ENCODE peak calls at places on chromosomes 2 and 18, in nine cellular contexts. One of them, this sample, is unnamed.

GRCh38 chr18:35577045-35577848 is 4.3 kb upstream of the GALNT1 start:
- DNase-seq in NCI-H1694 treated with DMSO at 0.1 percent for 48 hours: no peak
- DNase-seq in mesothelial cell of epicardium: no peak
- DNase-seq in activated CD8-positive, alpha-beta memory T cell treated with anti-CD3 and anti-CD28 coated beads, Interleukin-2, amount 10 ng/mL, durations not matched to agents 7 days and 5 days: peak
- DNase-seq in left lung: no peak
- DNase-seq in RWPE2: no peak
- DNase-seq in activated CD4-positive, alpha-beta T cell treated with anti-CD3 and anti-CD28 coated beads for 24 hours: no peak
- DNase-seq in posterior cingulate gyrus: no peak
- DNase-seq in RPMI8226: no peak
- DNase-seq in this sample: no peak

GRCh38 chr2:13654416-13654815 is 937.7 kb downstream of the TRIB2 start:
- DNase-seq in NCI-H1694 treated with DMSO at 0.1 percent for 48 hours: no peak
- DNase-seq in mesothelial cell of epicardium: no peak
- DNase-seq in activated CD8-positive, alpha-beta memory T cell treated with anti-CD3 and anti-CD28 coated beads, Interleukin-2, amount 10 ng/mL, durations not matched to agents 7 days and 5 days: no peak
- DNase-seq in left lung: no peak
- DNase-seq in RWPE2: no peak
- DNase-seq in activated CD4-positive, alpha-beta T cell treated with anti-CD3 and anti-CD28 coated beads for 24 hours: no peak
- DNase-seq in posterior cingulate gyrus: no peak
- DNase-seq in RPMI8226: no peak
- DNase-seq in this sample: no peak

GRCh38 chr2:151120016-151120415 is 141.6 kb downstream of the RBM43 start:
- DNase-seq in NCI-H1694 treated with DMSO at 0.1 percent for 48 hours: peak
- DNase-seq in mesothelial cell of epicardium: no peak
- DNase-seq in activated CD8-positive, alpha-beta memory T cell treated with anti-CD3 and anti-CD28 coated beads, Interleukin-2, amount 10 ng/mL, durations not matched to agents 7 days and 5 days: no peak
- DNase-seq in left lung: no peak
- DNase-seq in RWPE2: no peak
- DNase-seq in activated CD4-positive, alpha-beta T cell treated with anti-CD3 and anti-CD28 coated beads for 24 hours: no peak
- DNase-seq in posterior cingulate gyrus: no peak
- DNase-seq in RPMI8226: no peak
- DNase-seq in this sample: no peak

GRCh38 chr2:152097291-152098032 is 1.4 kb downstream of the CACNB4 start:
- DNase-seq in NCI-H1694 treated with DMSO at 0.1 percent for 48 hours: no peak
- DNase-seq in mesothelial cell of epicardium: no peak
- DNase-seq in activated CD8-positive, alpha-beta memory T cell treated with anti-CD3 and anti-CD28 coated beads, Interleukin-2, amount 10 ng/mL, durations not matched to agents 7 days and 5 days: no peak
- DNase-seq in left lung: no peak
- DNase-seq in RWPE2: no peak
- DNase-seq in activated CD4-positive, alpha-beta T cell treated with anti-CD3 and anti-CD28 coated beads for 24 hours: no peak
- DNase-seq in posterior cingulate gyrus: no peak
- DNase-seq in RPMI8226: no peak
- DNase-seq in this sample: no peak

GRCh38 chr2:197251576-197251975 is 59.0 kb downstream of the ANKRD44 start:
- DNase-seq in NCI-H1694 treated with DMSO at 0.1 percent for 48 hours: no peak
- DNase-seq in mesothelial cell of epicardium: no peak
- DNase-seq in activated CD8-positive, alpha-beta memory T cell treated with anti-CD3 and anti-CD28 coated beads, Interleukin-2, amount 10 ng/mL, durations not matched to agents 7 days and 5 days: no peak
- DNase-seq in left lung: no peak
- DNase-seq in RWPE2: no peak
- DNase-seq in activated CD4-positive, alpha-beta T cell treated with anti-CD3 and anti-CD28 coated beads for 24 hours: no peak
- DNase-seq in posterior cingulate gyrus: no peak
- DNase-seq in RPMI8226: no peak
- DNase-seq in this sample: no peak

GRCh38 chr18:12520442-12520992 is 112.8 kb downstream of the PRELID3A start:
- DNase-seq in NCI-H1694 treated with DMSO at 0.1 percent for 48 hours: peak
- DNase-seq in mesothelial cell of epicardium: no peak
- DNase-seq in activated CD8-positive, alpha-beta memory T cell treated with anti-CD3 and anti-CD28 coated beads, Interleukin-2, amount 10 ng/mL, durations not matched to agents 7 days and 5 days: no peak
- DNase-seq in left lung: no peak
- DNase-seq in RWPE2: no peak
- DNase-seq in activated CD4-positive, alpha-beta T cell treated with anti-CD3 and anti-CD28 coated beads for 24 hours: no peak
- DNase-seq in posterior cingulate gyrus: no peak
- DNase-seq in RPMI8226: no peak
- DNase-seq in this sample: no peak

GRCh38 chr2:11079131-11079824 is 76.0 kb upstream of the SLC66A3 start:
- DNase-seq in NCI-H1694 treated with DMSO at 0.1 percent for 48 hours: peak
- DNase-seq in mesothelial cell of epicardium: no peak
- DNase-seq in activated CD8-positive, alpha-beta memory T cell treated with anti-CD3 and anti-CD28 coated beads, Interleukin-2, amount 10 ng/mL, durations not matched to agents 7 days and 5 days: peak
- DNase-seq in left lung: no peak
- DNase-seq in RWPE2: no peak
- DNase-seq in activated CD4-positive, alpha-beta T cell treated with anti-CD3 and anti-CD28 coated beads for 24 hours: no peak
- DNase-seq in posterior cingulate gyrus: no peak
- DNase-seq in RPMI8226: no peak
- DNase-seq in this sample: no peak

GRCh38 chr18:24052053-24052452 is 37.5 kb downstream of the TTC39C start:
- DNase-seq in NCI-H1694 treated with DMSO at 0.1 percent for 48 hours: no peak
- DNase-seq in mesothelial cell of epicardium: no peak
- DNase-seq in activated CD8-positive, alpha-beta memory T cell treated with anti-CD3 and anti-CD28 coated beads, Interleukin-2, amount 10 ng/mL, durations not matched to agents 7 days and 5 days: no peak
- DNase-seq in left lung: no peak
- DNase-seq in RWPE2: no peak
- DNase-seq in activated CD4-positive, alpha-beta T cell treated with anti-CD3 and anti-CD28 coated beads for 24 hours: no peak
- DNase-seq in posterior cingulate gyrus: no peak
- DNase-seq in RPMI8226: no peak
- DNase-seq in this sample: no peak

GRCh38 chr18:8713691-8714090 is 8.3 kb downstream of the MTCL1 start:
- DNase-seq in NCI-H1694 treated with DMSO at 0.1 percent for 48 hours: no peak
- DNase-seq in mesothelial cell of epicardium: no peak
- DNase-seq in activated CD8-positive, alpha-beta memory T cell treated with anti-CD3 and anti-CD28 coated beads, Interleukin-2, amount 10 ng/mL, durations not matched to agents 7 days and 5 days: no peak
- DNase-seq in left lung: no peak
- DNase-seq in RWPE2: no peak
- DNase-seq in activated CD4-positive, alpha-beta T cell treated with anti-CD3 and anti-CD28 coated beads for 24 hours: no peak
- DNase-seq in posterior cingulate gyrus: no peak
- DNase-seq in RPMI8226: no peak
- DNase-seq in this sample: no peak

GRCh38 chr2:113217455-113218282 is 43.9 kb downstream of the PSD4 start:
- DNase-seq in NCI-H1694 treated with DMSO at 0.1 percent for 48 hours: no peak
- DNase-seq in mesothelial cell of epicardium: no peak
- DNase-seq in activated CD8-positive, alpha-beta memory T cell treated with anti-CD3 and anti-CD28 coated beads, Interleukin-2, amount 10 ng/mL, durations not matched to agents 7 days and 5 days: no peak
- DNase-seq in left lung: no peak
- DNase-seq in RWPE2: no peak
- DNase-seq in activated CD4-positive, alpha-beta T cell treated with anti-CD3 and anti-CD28 coated beads for 24 hours: no peak
- DNase-seq in posterior cingulate gyrus: no peak
- DNase-seq in RPMI8226: no peak
- DNase-seq in this sample: no peak

GRCh38 chr18:63683152-63683551 is 19.6 kb upstream of the SERPINB11 start:
- DNase-seq in NCI-H1694 treated with DMSO at 0.1 percent for 48 hours: no peak
- DNase-seq in mesothelial cell of epicardium: no peak
- DNase-seq in activated CD8-positive, alpha-beta memory T cell treated with anti-CD3 and anti-CD28 coated beads, Interleukin-2, amount 10 ng/mL, durations not matched to agents 7 days and 5 days: no peak
- DNase-seq in left lung: no peak
- DNase-seq in RWPE2: peak
- DNase-seq in activated CD4-positive, alpha-beta T cell treated with anti-CD3 and anti-CD28 coated beads for 24 hours: no peak
- DNase-seq in posterior cingulate gyrus: no peak
- DNase-seq in RPMI8226: no peak
- DNase-seq in this sample: no peak

GRCh38 chr2:545711-546650 is 131.2 kb downstream of the TMEM18 start:
- DNase-seq in NCI-H1694 treated with DMSO at 0.1 percent for 48 hours: no peak
- DNase-seq in mesothelial cell of epicardium: no peak
- DNase-seq in activated CD8-positive, alpha-beta memory T cell treated with anti-CD3 and anti-CD28 coated beads, Interleukin-2, amount 10 ng/mL, durations not matched to agents 7 days and 5 days: no peak
- DNase-seq in left lung: no peak
- DNase-seq in RWPE2: no peak
- DNase-seq in activated CD4-positive, alpha-beta T cell treated with anti-CD3 and anti-CD28 coated beads for 24 hours: no peak
- DNase-seq in posterior cingulate gyrus: no peak
- DNase-seq in RPMI8226: peak
- DNase-seq in this sample: no peak

GRCh38 chr2:163667064-163667887 is 68.5 kb downstream of the FIGN start:
- DNase-seq in NCI-H1694 treated with DMSO at 0.1 percent for 48 hours: no peak
- DNase-seq in mesothelial cell of epicardium: no peak
- DNase-seq in activated CD8-positive, alpha-beta memory T cell treated with anti-CD3 and anti-CD28 coated beads, Interleukin-2, amount 10 ng/mL, durations not matched to agents 7 days and 5 days: no peak
- DNase-seq in left lung: no peak
- DNase-seq in RWPE2: no peak
- DNase-seq in activated CD4-positive, alpha-beta T cell treated with anti-CD3 and anti-CD28 coated beads for 24 hours: no peak
- DNase-seq in posterior cingulate gyrus: no peak
- DNase-seq in RPMI8226: no peak
- DNase-seq in this sample: no peak

GRCh38 chr2:183021613-183022012 is 16.6 kb downstream of the NCKAP1 start:
- DNase-seq in NCI-H1694 treated with DMSO at 0.1 percent for 48 hours: no peak
- DNase-seq in mesothelial cell of epicardium: no peak
- DNase-seq in activated CD8-positive, alpha-beta memory T cell treated with anti-CD3 and anti-CD28 coated beads, Interleukin-2, amount 10 ng/mL, durations not matched to agents 7 days and 5 days: no peak
- DNase-seq in left lung: no peak
- DNase-seq in RWPE2: no peak
- DNase-seq in activated CD4-positive, alpha-beta T cell treated with anti-CD3 and anti-CD28 coated beads for 24 hours: no peak
- DNase-seq in posterior cingulate gyrus: no peak
- DNase-seq in RPMI8226: no peak
- DNase-seq in this sample: no peak

GRCh38 chr2:47272905-47273758 is 118.0 kb upstream of the STPG4 start:
- DNase-seq in NCI-H1694 treated with DMSO at 0.1 percent for 48 hours: no peak
- DNase-seq in mesothelial cell of epicardium: no peak
- DNase-seq in activated CD8-positive, alpha-beta memory T cell treated with anti-CD3 and anti-CD28 coated beads, Interleukin-2, amount 10 ng/mL, durations not matched to agents 7 days and 5 days: no peak
- DNase-seq in left lung: no peak
- DNase-seq in RWPE2: no peak
- DNase-seq in activated CD4-positive, alpha-beta T cell treated with anti-CD3 and anti-CD28 coated beads for 24 hours: no peak
- DNase-seq in posterior cingulate gyrus: no peak
- DNase-seq in RPMI8226: no peak
- DNase-seq in this sample: no peak

This sample was measured in anterior cingulate cortex.